ENCODE peak calls at places on chromosomes 4 and X, in eight cellular contexts. X is SK-N-SH; I is ascending aorta; E is right lobe of liver; O is CD8-positive, alpha-beta T cell; Q is heart right ventricle; W is upper lobe of left lung; D is H1. L is an unnamed sample.

GRCh38 chrX:41922694-41923171 is 621 bp downstream of the CASK start:
- DNase-seq in X (peak; percentile 63), I (no peak), E (peak; percentile 57), O (peak; percentile 18), Q (peak; percentile 4), W (peak; percentile 27), D (no peak), L (peak; percentile 7)

GRCh38 chr4:149781150-149781549 is 34.5 kb downstream of the IQCM start:
- DNase-seq in X (no peak), I (no peak), E (no peak), O (no peak), Q (no peak), W (no peak), D (no peak), L (no peak)

GRCh38 chr4:24856586-24856985 is 56.3 kb downstream of the CCDC149 start:
- DNase-seq in X (peak; percentile 7), I (no peak), E (no peak), O (no peak), Q (no peak), W (no peak), D (no peak), L (no peak)

GRCh38 chr4:8544741-8545438 is 35.3 kb upstream of the GPR78 start:
- DNase-seq in X (no peak), I (no peak), E (no peak), O (no peak), Q (no peak), W (no peak), D (no peak), L (no peak)

GRCh38 chrX:9195199-9195880 is 161.4 kb upstream of the FAM9B start:
- DNase-seq in X (no peak), I (no peak), E (no peak), O (no peak), Q (no peak), W (no peak), D (no peak), L (no peak)

GRCh38 chrX:16464369-16464768 is 185.6 kb upstream of the S100G start:
- DNase-seq in X (no peak), I (no peak), E (no peak), O (no peak), Q (no peak), W (no peak), D (peak; percentile 15), L (no peak)

GRCh38 chrX:32191316-32191715 is 1020.0 kb downstream of the DMD start:
- DNase-seq in X (no peak), I (no peak), E (no peak), O (no peak), Q (no peak), W (no peak), D (no peak), L (no peak)

GRCh38 chr4:110306363-110306762 is 107.9 kb upstream of the ELOVL6 start:
- DNase-seq in X (peak; percentile 33), I (no peak), E (no peak), O (no peak), Q (no peak), W (no peak), D (no peak), L (no peak)

GRCh38 chr4:133483600-133484246 is 334.6 kb downstream of the PCDH10 start:
- DNase-seq in X (no peak), I (no peak), E (no peak), O (no peak), Q (no peak), W (no peak), D (no peak), L (no peak)

GRCh38 chr4:176034498-176034897 is 31.1 kb upstream of the WDR17 start:
- DNase-seq in X (peak; percentile 24), I (no peak), E (no peak), O (no peak), Q (peak; percentile 29), W (no peak), D (no peak), L (no peak)

GRCh38 chr4:48801739-48802138 is 21.7 kb upstream of the FRYL start:
- DNase-seq in X (no peak), I (no peak), E (no peak), O (no peak), Q (peak; percentile 75), W (no peak), D (no peak), L (no peak)

GRCh38 chr4:39889226-39889625 is 88.5 kb downstream of the PDS5A start:
- DNase-seq in X (no peak), I (no peak), E (no peak), O (no peak), Q (no peak), W (no peak), D (no peak), L (no peak)

GRCh38 chrX:154720067-154720466 is 30.8 kb downstream of the GAB3 start:
- DNase-seq in X (no peak), I (no peak), E (no peak), O (no peak), Q (no peak), W (no peak), D (no peak), L (no peak)

GRCh38 chrX:102654696-102655095 is 3.4 kb downstream of the GPRASP1 start:
- DNase-seq in X (no peak), I (no peak), E (no peak), O (no peak), Q (no peak), W (no peak), D (no peak), L (no peak)

GRCh38 chr4:2417196-2417764 is 1.2 kb downstream of the ZFYVE28 start:
- DNase-seq in X (peak; percentile 78), I (no peak), E (no peak), O (no peak), Q (no peak), W (no peak), D (no peak), L (no peak)

GRCh38 chrX:43676960-43677582 is 21.0 kb downstream of the MAOA start:
- DNase-seq in X (peak; percentile 58), I (no peak), E (no peak), O (no peak), Q (peak; percentile 11), W (no peak), D (no peak), L (no peak)

GRCh38 chr4:39660045-39660444 is 21.4 kb upstream of the SMIM14 start:
- DNase-seq in X (no peak), I (no peak), E (no peak), O (no peak), Q (no peak), W (no peak), D (no peak), L (no peak)

GRCh38 chr4:120156115-120156718 is 89.6 kb upstream of the MAD2L1 start:
- DNase-seq in X (peak; percentile 1), I (no peak), E (no peak), O (no peak), Q (peak; percentile 19), W (no peak), D (peak; percentile 5), L (no peak)

GRCh38 chr4:89242864-89243740 is 64.5 kb downstream of the GPRIN3 start:
- DNase-seq in X (no peak), I (no peak), E (no peak), O (no peak), Q (no peak), W (no peak), D (no peak), L (no peak)

GRCh38 chr4:119977546-119977945 is 89.1 kb downstream of the MAD2L1 start:
- DNase-seq in X (no peak), I (no peak), E (no peak), O (no peak), Q (no peak), W (no peak), D (no peak), L (no peak)

GRCh38 chr4:7034262-7035081 is 8.7 kb upstream of the TADA2B start:
- DNase-seq in X (no peak), I (no peak), E (peak; percentile 85), O (no peak), Q (no peak), W (peak; percentile 76), D (no peak), L (no peak)

GRCh38 chrX:57447856-57448255 is 144.0 kb upstream of the ZXDB start:
- DNase-seq in X (no peak), I (no peak), E (no peak), O (no peak), Q (no peak), W (no peak), D (no peak), L (no peak)
- H3K9me3 ChIP-seq in X (no peaks in the 10 kb centered on the region), I (no peaks in the 10 kb centered on the region), E (no peaks in the 10 kb centered on the region), O (no peaks in the 10 kb centered on the region), Q (no peaks in the 10 kb centered on the region), W (no peaks in the 10 kb centered on the region), D (peaks cover 6% of the 10 kb centered on the region), L (no peaks in the 10 kb centered on the region)

GRCh38 chr4:96459105-96459504 is 619.2 kb downstream of the PDHA2 start:
- DNase-seq in X (no peak), I (no peak), E (no peak), O (no peak), Q (no peak), W (no peak), D (no peak), L (no peak)

DNA sequence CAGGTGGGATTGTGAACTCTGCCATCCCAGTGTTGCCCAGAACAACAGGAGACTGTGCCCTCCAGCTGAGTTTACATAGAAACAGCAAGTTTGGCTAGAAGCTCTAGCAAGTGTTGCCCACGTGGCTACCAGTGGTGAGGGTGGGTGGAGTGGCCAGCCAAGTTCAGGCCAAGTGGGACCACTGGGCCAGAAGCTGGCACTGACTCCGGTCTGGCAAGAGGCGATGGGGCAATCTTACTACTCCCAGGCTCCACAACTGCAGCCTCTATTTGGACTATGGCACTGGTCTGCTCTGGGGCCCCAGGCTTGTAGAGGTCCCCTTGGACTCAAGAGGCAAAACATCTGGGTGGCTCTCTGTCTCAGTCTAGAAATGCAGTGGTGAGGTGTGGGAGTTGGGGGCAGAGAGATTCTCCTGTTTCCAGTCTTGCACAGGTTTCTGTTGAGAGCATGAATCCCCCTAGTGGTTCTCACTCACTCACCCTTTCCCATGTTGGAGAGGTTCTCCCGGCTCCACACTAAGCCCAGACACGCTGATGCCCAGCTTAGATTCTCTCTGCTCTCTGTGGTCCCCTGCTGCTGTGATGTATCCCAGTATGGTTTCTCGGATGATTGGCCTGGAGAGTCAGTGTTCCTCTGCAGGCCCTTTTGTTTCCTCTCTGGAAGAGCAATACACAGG is 615.3 kb downstream of the PDHA2 start:
- DNase-seq in X (peak; percentile 1), I (no peak), E (no peak), O (no peak), Q (no peak), W (no peak), D (no peak), L (no peak)
- H3K9me3 ChIP-seq in X (no peaks in the 10 kb centered on the region), I (no peaks in the 10 kb centered on the region), E (no peaks in the 10 kb centered on the region), O (no peaks in the 10 kb centered on the region), Q (no peaks in the 10 kb centered on the region), W (peaks cover 3% of the 10 kb centered on the region), D (no peaks in the 10 kb centered on the region), L (no peaks in the 10 kb centered on the region)

GRCh38 chr4:167767281-167767680 is 325.1 kb upstream of the ANXA10 start:
- DNase-seq in X (no peak), I (no peak), E (no peak), O (no peak), Q (no peak), W (no peak), D (no peak), L (no peak)
- H3K9me3 ChIP-seq in X (no peaks in the 10 kb centered on the region), I (no peaks in the 10 kb centered on the region), E (no peaks in the 10 kb centered on the region), O (peaks cover 4% of the 10 kb centered on the region), Q (no peaks in the 10 kb centered on the region), W (no peaks in the 10 kb centered on the region), D (peaks cover 13% of the 10 kb centered on the region), L (no peaks in the 10 kb centered on the region)

DNA sequence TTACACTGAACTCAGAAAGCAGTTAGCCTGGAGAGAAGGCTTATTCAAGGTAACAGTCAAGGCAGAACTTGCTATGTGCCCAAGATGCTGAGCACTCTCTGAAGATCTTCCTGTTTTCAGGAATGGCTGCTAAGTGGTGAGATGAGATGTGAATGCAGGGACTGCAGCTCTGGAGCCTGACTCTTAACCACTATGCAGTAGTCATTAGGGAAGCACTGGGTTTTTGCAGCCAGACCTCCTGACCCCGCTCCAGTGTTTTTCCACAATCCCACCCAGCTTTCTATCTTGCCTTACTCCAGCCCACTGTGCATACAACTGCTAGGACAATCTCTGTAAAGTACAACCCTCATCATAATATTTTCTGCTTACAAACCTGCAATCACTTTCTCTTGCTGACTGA is 95.2 kb upstream of the LNX1 start:
- DNase-seq in X (no peak), I (no peak), E (no peak), O (no peak), Q (no peak), W (no peak), D (no peak), L (no peak)
- H3K9me3 ChIP-seq in X (no peaks in the 10 kb centered on the region), I (no peaks in the 10 kb centered on the region), E (no peaks in the 10 kb centered on the region), O (no peaks in the 10 kb centered on the region), Q (no peaks in the 10 kb centered on the region), W (no peaks in the 10 kb centered on the region), D (no peaks in the 10 kb centered on the region), L (no peaks in the 10 kb centered on the region)